ENCODE peak calls at places on chromosomes 2 and 18, in four cellular contexts. One of them, this sample, is unnamed.

GRCh38 chr2:23418490-23418911 is 33.5 kb downstream of the KLHL29 start:
- DNase-seq in A549: no peak
- DNase-seq in Peyer's patch: peak
- DNase-seq in uterus: peak
- DNase-seq in this sample: peak

GRCh38 chr2:31980674-31981356 is 30.0 kb downstream of the MEMO1 start:
- DNase-seq in A549: peak
- DNase-seq in Peyer's patch: no peak
- DNase-seq in uterus: no peak
- DNase-seq in this sample: peak

GRCh38 chr2:168244318-168244717 is 3.1 kb downstream of the STK39 start:
- DNase-seq in A549: no peak
- DNase-seq in Peyer's patch: no peak
- DNase-seq in uterus: no peak
- DNase-seq in this sample: no peak

GRCh38 chr2:171741189-171741588 is 53.9 kb downstream of the DYNC1I2 start:
- DNase-seq in A549: no peak
- DNase-seq in Peyer's patch: no peak
- DNase-seq in uterus: no peak
- DNase-seq in this sample: no peak

GRCh38 chr18:79531386-79531785 is 135.7 kb downstream of the NFATC1 start:
- DNase-seq in A549: no peak
- DNase-seq in Peyer's patch: peak
- DNase-seq in uterus: peak
- DNase-seq in this sample: no peak

GRCh38 chr2:174631009-174631981 is 33.7 kb upstream of the WIPF1 start:
- DNase-seq in A549: no peak
- DNase-seq in Peyer's patch: no peak
- DNase-seq in uterus: no peak
- DNase-seq in this sample: no peak

GRCh38 chr2:27085670-27086089 is 892 bp upstream of the KHK start:
- DNase-seq in A549: peak
- DNase-seq in Peyer's patch: peak
- DNase-seq in uterus: peak
- DNase-seq in this sample: peak

GRCh38 chr2:163711244-163711643 is 24.6 kb downstream of the FIGN start:
- DNase-seq in A549: no peak
- DNase-seq in Peyer's patch: no peak
- DNase-seq in uterus: no peak
- DNase-seq in this sample: no peak

GRCh38 chr2:105763076-105763475 is 18.4 kb downstream of the NCK2 start:
- DNase-seq in A549: no peak
- DNase-seq in Peyer's patch: no peak
- DNase-seq in uterus: no peak
- DNase-seq in this sample: no peak

GRCh38 chr2:17588031-17588430 is 47.5 kb downstream of the VSNL1 start:
- DNase-seq in A549: no peak
- DNase-seq in Peyer's patch: no peak
- DNase-seq in uterus: no peak
- DNase-seq in this sample: no peak

GRCh38 chr2:218986148-218986761 is 1.3 kb upstream of the FEV start:
- DNase-seq in A549: no peak
- DNase-seq in Peyer's patch: peak
- DNase-seq in uterus: no peak
- DNase-seq in this sample: no peak

GRCh38 chr2:177344316-177344715 is 48.3 kb upstream of the AGPS start:
- DNase-seq in A549: no peak
- DNase-seq in Peyer's patch: no peak
- DNase-seq in uterus: no peak
- DNase-seq in this sample: no peak

GRCh38 chr2:179511105-179511504 is 246.5 kb upstream of the SESTD1 start:
- DNase-seq in A549: no peak
- DNase-seq in Peyer's patch: no peak
- DNase-seq in uterus: no peak
- DNase-seq in this sample: no peak

GRCh38 chr2:218516614-218517013 is 51.5 kb downstream of the USP37 start:
- DNase-seq in A549: peak
- DNase-seq in Peyer's patch: no peak
- DNase-seq in uterus: no peak
- DNase-seq in this sample: no peak

GRCh38 chr2:183349046-183349445 is 224.8 kb downstream of the NUP35 start:
- DNase-seq in A549: no peak
- DNase-seq in Peyer's patch: no peak
- DNase-seq in uterus: no peak
- DNase-seq in this sample: no peak

GRCh38 chr2:189608160-189608559 is 27.6 kb upstream of the SLC40A1 start:
- DNase-seq in A549: no peak
- DNase-seq in Peyer's patch: no peak
- DNase-seq in uterus: no peak
- DNase-seq in this sample: no peak

GRCh38 chr2:4246364-4247131 is 543.2 kb downstream of the DCDC2C start:
- DNase-seq in A549: no peak
- DNase-seq in Peyer's patch: no peak
- DNase-seq in uterus: no peak
- DNase-seq in this sample: no peak

GRCh38 chr2:219706823-219707281 is 79.4 kb downstream of the SLC4A3 start:
- DNase-seq in A549: no peak
- DNase-seq in Peyer's patch: no peak
- DNase-seq in uterus: no peak
- DNase-seq in this sample: peak

GRCh38 chr2:866887-867286 is 83.8 kb upstream of the SNTG2 start:
- DNase-seq in A549: no peak
- DNase-seq in Peyer's patch: no peak
- DNase-seq in uterus: no peak
- DNase-seq in this sample: no peak

GRCh38 chr2:72134997-72135800 is 12.5 kb downstream of the CYP26B1 start:
- DNase-seq in A549: no peak
- DNase-seq in Peyer's patch: peak
- DNase-seq in uterus: no peak
- DNase-seq in this sample: no peak

GRCh38 chr2:238704471-238705230 is 143.2 kb upstream of the TWIST2 start:
- DNase-seq in A549: no peak
- DNase-seq in Peyer's patch: no peak
- DNase-seq in uterus: peak
- DNase-seq in this sample: no peak

GRCh38 chr2:150062416-150062815 is 425.1 kb downstream of the RND3 start:
- DNase-seq in A549: no peak
- DNase-seq in Peyer's patch: no peak
- DNase-seq in uterus: no peak
- DNase-seq in this sample: no peak

GRCh38 chr2:72612614-72613160 is 213.1 kb downstream of the EXOC6B start:
- DNase-seq in A549: no peak
- DNase-seq in Peyer's patch: no peak
- DNase-seq in uterus: no peak
- DNase-seq in this sample: no peak

GRCh38 chr2:74982581-74982980 is 24.1 kb downstream of the POLE4 start:
- DNase-seq in A549: no peak
- DNase-seq in Peyer's patch: no peak
- DNase-seq in uterus: no peak
- DNase-seq in this sample: no peak

GRCh38 chr2:96832751-96833507 is 10.9 kb downstream of the ANKRD23 start:
- DNase-seq in A549: peak
- DNase-seq in Peyer's patch: no peak
- DNase-seq in uterus: peak
- DNase-seq in this sample: peak

GRCh38 chr2:240430595-240430994 is 4.9 kb upstream of the GPC1 start:
- DNase-seq in A549: no peak
- DNase-seq in Peyer's patch: no peak
- DNase-seq in uterus: no peak
- DNase-seq in this sample: no peak

GRCh38 chr2:20617081-20617575 is 33.8 kb downstream of the HS1BP3 start:
- DNase-seq in A549: no peak
- DNase-seq in Peyer's patch: peak
- DNase-seq in uterus: peak
- DNase-seq in this sample: no peak

GRCh38 chr2:120826716-120827410 is 91.2 kb downstream of the GLI2 start:
- DNase-seq in A549: no peak
- DNase-seq in Peyer's patch: peak
- DNase-seq in uterus: no peak
- DNase-seq in this sample: no peak

GRCh38 chr2:177148477-177149154 is 64.0 kb upstream of the HNRNPA3 start:
- DNase-seq in A549: peak
- DNase-seq in Peyer's patch: peak
- DNase-seq in uterus: peak
- DNase-seq in this sample: peak

GRCh38 chr18:44729631-44730101 is 49.0 kb downstream of the SETBP1 start:
- DNase-seq in A549: no peak
- DNase-seq in Peyer's patch: no peak
- DNase-seq in uterus: no peak
- DNase-seq in this sample: no peak

GRCh38 chr2:218508299-218508698 is 59.9 kb downstream of the USP37 start:
- DNase-seq in A549: no peak
- DNase-seq in Peyer's patch: no peak
- DNase-seq in uterus: no peak
- DNase-seq in this sample: no peak

GRCh38 chr2:74099271-74099670 is 48.4 kb downstream of the BOLA3 start:
- DNase-seq in A549: no peak
- DNase-seq in Peyer's patch: no peak
- DNase-seq in uterus: no peak
- DNase-seq in this sample: no peak

GRCh38 chr2:40448476-40449079 is 3.3 kb downstream of the SLC8A1 start:
- DNase-seq in A549: peak
- DNase-seq in Peyer's patch: no peak
- DNase-seq in uterus: no peak
- DNase-seq in this sample: no peak

GRCh38 chr2:216113572-216113971 is 4.4 kb downstream of the XRCC5 start:
- DNase-seq in A549: no peak
- DNase-seq in Peyer's patch: no peak
- DNase-seq in uterus: no peak
- DNase-seq in this sample: no peak

GRCh38 chr18:39870586-39870985 is 2084.4 kb upstream of the PIK3C3 start:
- DNase-seq in A549: no peak
- DNase-seq in Peyer's patch: no peak
- DNase-seq in uterus: no peak
- DNase-seq in this sample: no peak
- TF ChIP-seq POLR2A in A549: no peak
- TF ChIP-seq POLR2A in Peyer's patch: no peak
- TF ChIP-seq POLR2A in uterus: no peak
- TF ChIP-seq POLR2A in this sample: no peak

DNA sequence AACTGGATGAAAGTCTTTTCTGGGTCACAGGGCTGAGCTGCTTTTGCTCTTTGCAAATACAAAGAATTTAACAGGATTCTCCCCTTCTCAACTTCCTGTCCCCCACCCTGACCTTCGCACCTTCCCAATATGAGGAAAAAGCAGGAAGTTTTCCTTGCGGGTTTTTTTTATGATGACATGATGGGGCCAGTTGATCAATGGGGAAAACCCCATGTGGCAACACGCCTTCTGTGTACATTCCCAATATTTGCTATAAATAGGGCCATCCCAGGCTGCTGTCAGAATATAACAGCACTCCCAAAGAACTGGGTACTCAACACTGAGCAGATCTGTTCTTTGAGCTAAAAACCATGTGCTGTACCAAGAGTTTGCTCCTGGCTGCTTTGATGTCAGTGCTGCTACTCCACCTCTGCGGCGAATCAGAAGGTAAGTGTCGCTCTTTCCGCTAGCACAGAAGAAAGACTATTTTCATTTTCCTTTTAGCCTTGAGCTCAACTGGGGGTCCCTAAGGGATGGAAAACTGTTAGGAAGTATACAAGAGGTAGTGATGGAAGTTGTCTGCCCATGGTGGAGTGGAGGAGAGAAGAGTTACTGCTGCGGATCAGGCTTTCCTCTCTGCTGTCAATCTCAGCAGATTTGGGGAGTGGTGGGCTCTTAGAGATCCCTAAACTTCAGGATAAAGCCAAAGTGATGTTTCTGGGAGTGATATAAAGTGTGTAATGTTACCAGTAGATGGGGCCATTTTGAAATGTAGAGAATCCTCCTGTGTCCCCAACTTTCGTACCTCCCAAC is at the start of gene CCL20:
- DNase-seq in A549: no peak
- DNase-seq in Peyer's patch: no peak
- DNase-seq in uterus: no peak
- DNase-seq in this sample: no peak
- TF ChIP-seq POLR2A in A549: no peak
- TF ChIP-seq POLR2A in Peyer's patch: no peak
- TF ChIP-seq POLR2A in uterus: no peak
- TF ChIP-seq POLR2A in this sample: no peak

GRCh38 chr18:57989536-57989935 is 54.5 kb upstream of the NEDD4L start:
- DNase-seq in A549: no peak
- DNase-seq in Peyer's patch: no peak
- DNase-seq in uterus: no peak
- DNase-seq in this sample: no peak
- TF ChIP-seq POLR2A in A549: no peak
- TF ChIP-seq POLR2A in Peyer's patch: no peak
- TF ChIP-seq POLR2A in uterus: no peak
- TF ChIP-seq POLR2A in this sample: no peak

GRCh38 chr18:31946305-31947046 is 3.5 kb upstream of the TRAPPC8 start:
- DNase-seq in A549: no peak
- DNase-seq in Peyer's patch: no peak
- DNase-seq in uterus: no peak
- DNase-seq in this sample: no peak

GRCh38 chr18:31943895-31944816 is 1.2 kb upstream of the TRAPPC8 start:
- DNase-seq in A549: no peak
- DNase-seq in Peyer's patch: no peak
- DNase-seq in uterus: no peak
- DNase-seq in this sample: no peak

GRCh38 chr18:31942301-31942998 is 478 bp downstream of the TRAPPC8 start:
- DNase-seq in A549: peak
- DNase-seq in Peyer's patch: peak
- DNase-seq in uterus: peak
- DNase-seq in this sample: peak

GRCh38 chr18:31941010-31941809 is 1.7 kb downstream of the TRAPPC8 start:
- DNase-seq in A549: no peak
- DNase-seq in Peyer's patch: no peak
- DNase-seq in uterus: no peak
- DNase-seq in this sample: no peak

DNA sequence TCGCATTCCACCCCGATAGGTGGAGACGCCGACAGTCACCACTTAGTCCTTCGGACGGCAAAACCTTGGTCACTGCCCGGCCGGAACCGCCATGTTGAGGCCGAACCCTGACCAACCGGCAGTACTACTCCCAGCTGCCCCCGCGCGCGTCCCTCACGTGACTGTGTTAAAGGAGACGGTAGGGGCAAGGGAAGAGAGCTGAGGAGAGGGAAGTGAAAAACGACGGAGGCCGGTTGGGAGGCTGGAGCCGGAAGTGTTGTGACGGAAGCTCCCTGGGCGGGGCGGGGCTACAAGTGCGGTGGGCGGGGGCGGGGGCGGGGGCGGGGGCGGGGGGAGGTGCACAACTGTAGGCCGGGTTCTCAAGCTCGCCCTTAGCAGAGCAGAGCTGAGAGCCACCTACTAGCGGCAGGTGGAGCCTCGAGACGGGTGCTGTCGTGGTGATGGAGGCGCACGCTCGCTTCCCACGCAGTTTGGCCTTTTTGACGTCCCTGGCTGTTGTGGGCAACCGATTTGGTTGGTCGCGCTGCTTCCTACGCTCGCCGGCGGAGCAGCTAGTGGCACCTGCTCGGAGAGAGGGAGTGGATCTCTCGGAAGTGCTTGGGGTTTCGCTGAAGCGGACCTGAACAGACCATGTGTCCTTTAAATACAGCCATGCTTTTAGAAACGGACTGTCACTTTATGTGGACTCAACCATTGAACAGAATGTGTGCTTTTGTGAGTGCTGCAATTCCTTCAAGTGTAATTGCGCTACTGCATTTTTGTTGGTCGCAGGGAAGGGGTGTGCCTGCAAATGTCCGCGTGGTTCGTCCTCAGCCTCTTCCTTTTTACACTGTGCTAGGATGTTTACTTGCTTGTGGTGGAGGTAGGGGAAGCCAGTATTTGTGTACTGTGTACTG is at the start of gene TRAPPC8:
- DNase-seq in A549: peak
- DNase-seq in Peyer's patch: peak
- DNase-seq in uterus: peak
- DNase-seq in this sample: peak
- TF ChIP-seq POLR2A in A549: peak
- TF ChIP-seq POLR2A in Peyer's patch: peak
- TF ChIP-seq POLR2A in uterus: no peak
- TF ChIP-seq POLR2A in this sample: peak